ENCODE peak calls at places on chromosome 20, in six cellular contexts. K is H1, M is fibroblast of lung, Z is keratinocyte, O is neural progenitor cell, J is HCT116. V is an unnamed sample.

GRCh38 chr20:53773792-53774371 is 180.2 kb upstream of the ZNF217 start:
- DNase-seq in O (no peak), J (peak; percentile 60), Z (peak; percentile 74), M (peak; percentile 94), K (no peak), V (no peak)

GRCh38 chr20:9280654-9281053 is 211.8 kb downstream of the PLCB4 start:
- DNase-seq in J (no peak), Z (no peak), O (no peak), K (no peak), M (no peak), V (peak; percentile 100)

GRCh38 chr20:51456511-51457280 is 85.8 kb downstream of the NFATC2 start:
- DNase-seq in K (no peak), M (peak; percentile 97), Z (peak; percentile 83), J (peak; percentile 88), O (peak; percentile 53), V (no peak)

GRCh38 chr20:25009218-25010145 is 16.9 kb upstream of the APMAP start:
- DNase-seq in O (no peak), M (no peak), Z (no peak), K (no peak), J (no peak), V (no peak)

GRCh38 chr20:46088409-46089075 is 1.2 kb downstream of the NCOA5 start:
- DNase-seq in K (no peak), J (no peak), M (peak; percentile 12), O (peak; percentile 26), Z (no peak), V (no peak)

GRCh38 chr20:48406462-48407235 is 421.1 kb downstream of the PREX1 start:
- DNase-seq in J (no peak), K (no peak), Z (no peak), M (no peak), O (no peak), V (no peak)

GRCh38 chr20:60586417-60587105 is 628.3 kb downstream of the CDH26 start:
- DNase-seq in O (no peak), J (no peak), K (no peak), M (no peak), Z (no peak), V (no peak)

GRCh38 chr20:60221593-60221992 is 263.4 kb downstream of the CDH26 start:
- DNase-seq in J (no peak), M (no peak), K (no peak), O (no peak), Z (no peak), V (no peak)

GRCh38 chr20:23135449-23136447 is 49.6 kb upstream of the CD93 start:
- DNase-seq in Z (no peak), J (no peak), K (no peak), M (no peak), O (no peak), V (no peak)

GRCh38 chr20:61580958-61581824 is 329.1 kb downstream of the CDH4 start:
- DNase-seq in Z (no peak), K (no peak), O (no peak), J (no peak), M (no peak), V (no peak)

GRCh38 chr20:44187054-44187762 is at the start of gene JPH2:
- DNase-seq in J (no peak), O (peak; percentile 59), K (peak; percentile 77), Z (peak; percentile 89), M (peak; percentile 37), V (no peak)

GRCh38 chr20:51185861-51186260 is 163.0 kb upstream of the KCNG1 start:
- DNase-seq in K (no peak), M (no peak), Z (no peak), O (no peak), J (no peak), V (no peak)

GRCh38 chr20:20338133-20338730 is 29.7 kb upstream of the INSM1 start:
- DNase-seq in J (no peak), O (no peak), Z (no peak), K (no peak), M (no peak), V (no peak)

GRCh38 chr20:35828434-35828833 is 56.6 kb downstream of the PHF20 start:
- DNase-seq in K (no peak), J (no peak), O (no peak), M (no peak), Z (no peak), V (no peak)

GRCh38 chr20:50868509-50869495 is 62.4 kb downstream of the ADNP start:
- DNase-seq in Z (no peak), J (no peak), K (no peak), O (no peak), M (peak; percentile 25), V (no peak)

GRCh38 chr20:47359533-47360206 is 3.2 kb upstream of the ZMYND8 start:
- DNase-seq in K (no peak), M (no peak), Z (no peak), O (no peak), J (no peak), V (no peak)

GRCh38 chr20:36373089-36373488 is 67.0 kb downstream of the DLGAP4 start:
- DNase-seq in O (no peak), Z (no peak), K (no peak), J (no peak), M (no peak), V (no peak)

GRCh38 chr20:1535420-1536175 is 21.9 kb downstream of the SIRPD start:
- DNase-seq in Z (no peak), K (no peak), J (no peak), M (no peak), O (no peak), V (no peak)

GRCh38 chr20:33042983-33043730 is 10.5 kb upstream of the BPIFB3 start:
- DNase-seq in Z (no peak), O (no peak), J (no peak), K (no peak), M (no peak), V (no peak)

GRCh38 chr20:5845686-5846651 is 95.8 kb downstream of the SHLD1 start:
- DNase-seq in Z (no peak), K (no peak), M (peak; percentile 73), J (no peak), O (peak; percentile 28), V (no peak)

GRCh38 chr20:1815502-1816085 is 79.6 kb upstream of the SIRPA start:
- DNase-seq in Z (no peak), K (no peak), O (no peak), M (no peak), J (no peak), V (no peak)

GRCh38 chr20:51494241-51495110 is 48.0 kb downstream of the NFATC2 start:
- DNase-seq in Z (no peak), K (no peak), J (no peak), M (no peak), O (no peak), V (no peak)

GRCh38 chr20:52454660-52455059 is 263.1 kb upstream of the ZFP64 start:
- DNase-seq in Z (no peak), O (no peak), M (peak; percentile 92), J (no peak), K (no peak), V (no peak)

DNA sequence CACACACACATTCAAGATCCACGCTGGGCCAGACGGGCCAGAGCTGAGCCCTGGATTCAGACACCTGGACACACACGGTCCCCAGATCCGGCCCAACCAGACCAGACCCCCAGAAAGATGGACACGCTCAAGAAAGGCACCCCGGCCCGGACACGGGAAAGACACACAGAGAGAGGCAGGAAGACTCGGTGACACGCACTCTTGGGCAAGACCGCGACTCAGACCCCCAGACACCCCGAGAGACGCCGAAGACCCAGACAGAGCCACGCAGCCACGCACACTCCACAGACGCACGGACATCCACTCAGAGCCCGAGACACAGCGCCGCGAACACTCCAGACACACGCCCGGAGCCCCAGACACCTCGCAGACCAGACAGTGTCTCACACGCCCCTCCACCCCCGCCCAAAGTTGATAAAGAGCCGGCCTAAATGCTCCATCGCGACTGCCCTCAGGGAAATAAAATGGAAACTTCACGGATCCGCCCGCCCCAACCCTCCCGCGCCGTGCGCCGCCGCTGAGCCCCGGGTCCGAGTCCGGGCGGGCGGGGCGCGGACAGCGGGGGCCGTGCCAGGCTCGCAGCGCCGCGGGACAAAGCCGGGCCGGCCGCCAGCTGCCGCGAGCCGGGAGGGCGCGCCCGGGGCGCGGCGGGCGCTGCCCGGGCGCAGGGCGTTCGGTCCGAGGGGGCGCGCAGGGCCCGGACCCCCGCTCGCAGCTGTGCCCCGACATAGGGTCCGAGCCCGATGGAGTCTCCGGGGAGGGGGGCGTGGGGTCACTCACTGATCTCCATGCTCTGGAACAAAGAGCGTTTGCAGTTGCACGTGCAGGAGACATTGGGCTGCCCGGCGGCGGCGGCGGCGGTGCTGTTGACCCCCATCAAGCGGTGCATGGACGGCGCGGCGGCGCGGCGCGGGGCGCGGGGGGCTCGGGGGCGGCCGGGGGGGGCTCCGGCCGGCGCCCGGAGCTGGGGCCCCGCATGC is 831 bp downstream of the PMEPA1 start:
- DNase-seq in O (peak; percentile 37), M (no peak), K (no peak), J (no peak), Z (no peak), V (no peak)
- TF ChIP-seq EZH2 in O (peak; percentile 92), M (peak; percentile 80), K (no peak), J (no peak), Z (no peak), V (no peak)

DNA sequence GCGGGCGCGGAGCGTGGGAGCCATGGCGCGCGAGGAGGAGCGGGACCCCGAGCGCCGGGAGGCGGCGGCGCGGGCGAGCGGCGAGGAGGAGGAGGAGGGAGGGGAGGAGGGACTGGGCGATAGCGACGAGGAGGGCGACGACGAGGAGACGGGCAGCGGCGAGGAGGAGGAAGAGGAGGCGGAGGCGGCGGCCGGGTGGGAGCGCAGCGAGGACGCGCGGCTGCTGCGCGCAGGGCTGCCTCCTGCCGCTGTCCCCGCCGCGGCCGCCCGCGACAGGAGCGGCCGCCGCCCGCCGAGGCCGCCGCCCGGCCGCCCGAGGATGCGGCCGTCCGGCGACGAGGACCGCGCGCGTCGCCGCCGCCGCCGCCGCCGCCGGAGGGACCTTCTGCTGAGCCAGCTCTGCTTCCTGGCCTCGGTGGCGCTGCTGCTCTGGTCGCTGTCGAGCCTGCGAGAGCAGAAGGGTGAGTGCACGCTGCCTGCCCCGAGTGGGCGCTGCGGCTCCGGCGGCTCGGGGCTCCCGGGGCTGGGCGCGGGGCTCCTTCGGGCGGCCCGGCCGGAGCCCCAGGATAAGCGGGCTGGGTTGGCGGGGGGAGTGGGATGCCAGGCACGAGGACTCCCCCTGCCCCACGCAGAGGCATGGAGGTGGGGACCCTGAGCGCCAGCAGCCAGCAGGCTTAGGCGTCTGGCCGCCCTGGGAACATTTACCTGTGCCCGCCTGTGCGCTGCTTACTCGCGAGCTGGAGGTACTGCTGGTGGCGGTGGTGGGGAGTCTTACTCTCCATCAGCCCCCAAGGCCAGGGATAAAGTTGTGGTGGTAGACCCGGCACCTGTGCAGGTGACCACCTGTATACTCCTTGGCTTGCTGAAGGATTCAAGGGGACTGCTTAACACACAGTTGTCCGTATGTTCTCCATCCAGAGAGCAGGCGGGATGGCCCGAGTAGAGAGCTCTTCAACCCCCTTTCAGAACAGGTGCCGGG is at the start of gene SLC24A3:
- DNase-seq in M (peak; percentile 31), J (no peak), K (peak; percentile 77), Z (no peak), O (peak; percentile 91), V (no peak)
- TF ChIP-seq EZH2 in M (peak; percentile 81), J (no peak), K (peak; percentile 50), Z (peak; percentile 77), O (peak; percentile 52), V (no peak)

GRCh38 chr20:63176448-63177133 is 39.3 kb downstream of the YTHDF1 start:
- DNase-seq in M (no peak), J (no peak), O (peak; percentile 68), K (peak; percentile 77), Z (no peak), V (no peak)
- TF ChIP-seq EZH2 in M (peak; percentile 95), J (no peak), O (peak; percentile 93), K (peak; percentile 85), Z (peak; percentile 82), V (no peak)

DNA sequence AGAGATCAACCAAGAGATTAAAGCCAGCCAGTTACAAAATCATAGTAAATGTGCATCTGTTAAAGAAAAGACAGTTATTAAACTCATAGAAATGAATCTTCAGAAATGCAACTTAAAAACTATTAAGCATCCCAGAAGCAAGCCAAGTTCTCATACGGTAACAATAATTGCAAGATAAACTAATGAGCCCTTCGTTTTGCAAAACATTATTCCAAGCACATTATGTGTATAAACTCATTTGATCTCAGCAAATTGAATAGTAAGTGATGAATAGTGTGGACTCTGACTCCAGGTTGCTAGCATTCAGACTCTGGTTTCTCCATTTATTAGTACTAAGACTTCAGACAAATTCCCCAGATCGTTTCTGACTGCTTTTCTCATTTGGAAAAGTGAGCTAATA is 85.2 kb downstream of the SNAP25 start:
- DNase-seq in M (no peak), O (no peak), K (no peak), J (no peak), Z (no peak), V (no peak)
- TF ChIP-seq EZH2 in M (no peak), O (no peak), K (no peak), J (no peak), Z (no peak), V (no peak)